ENCODE peak calls at places on chromosomes 3 and 15, in six cellular contexts. One of them, this sample, is unnamed.

GRCh38 chr3:58048301-58048700 is 40.1 kb downstream of the FLNB start:
- DNase-seq in right cardiac atrium: no peak
- DNase-seq in LoVo: no peak
- DNase-seq in RCC 7860: peak; percentile 56
- DNase-seq in NCI-H774: no peak
- DNase-seq in A549: no peak
- DNase-seq in this sample: no peak

GRCh38 chr15:45468294-45468693 is 54.3 kb downstream of the SLC30A4 start:
- DNase-seq in right cardiac atrium: no peak
- DNase-seq in A549: no peak
- DNase-seq in LoVo: no peak
- DNase-seq in NCI-H774: no peak
- DNase-seq in RCC 7860: no peak
- DNase-seq in this sample: no peak

GRCh38 chr15:58505581-58505980 is 73.8 kb downstream of the LIPC start:
- DNase-seq in A549: no peak
- DNase-seq in NCI-H774: no peak
- DNase-seq in right cardiac atrium: no peak
- DNase-seq in LoVo: peak; percentile 45
- DNase-seq in RCC 7860: no peak
- DNase-seq in this sample: no peak

GRCh38 chr15:74398183-74398582 is 30.7 kb upstream of the CYP11A1 start:
- DNase-seq in A549: no peak
- DNase-seq in RCC 7860: no peak
- DNase-seq in right cardiac atrium: no peak
- DNase-seq in NCI-H774: no peak
- DNase-seq in LoVo: no peak
- DNase-seq in this sample: no peak

GRCh38 chr3:81931852-81932251 is 170.4 kb upstream of the GBE1 start:
- DNase-seq in NCI-H774: no peak
- DNase-seq in right cardiac atrium: no peak
- DNase-seq in LoVo: no peak
- DNase-seq in A549: no peak
- DNase-seq in RCC 7860: no peak
- DNase-seq in this sample: no peak

GRCh38 chr3:124860599-124860998 is 26.6 kb downstream of the ITGB5 start:
- DNase-seq in right cardiac atrium: peak; percentile 62
- DNase-seq in A549: peak; percentile 94
- DNase-seq in LoVo: peak; percentile 81
- DNase-seq in RCC 7860: peak; percentile 95
- DNase-seq in NCI-H774: no peak
- DNase-seq in this sample: no peak

GRCh38 chr3:137808015-137808414 is 43.9 kb downstream of the SOX14 start:
- DNase-seq in right cardiac atrium: no peak
- DNase-seq in LoVo: no peak
- DNase-seq in NCI-H774: no peak
- DNase-seq in A549: no peak
- DNase-seq in RCC 7860: no peak
- DNase-seq in this sample: no peak

GRCh38 chr3:13376091-13376490 is 44.0 kb downstream of the NUP210 start:
- DNase-seq in right cardiac atrium: no peak
- DNase-seq in A549: no peak
- DNase-seq in LoVo: no peak
- DNase-seq in RCC 7860: no peak
- DNase-seq in NCI-H774: no peak
- DNase-seq in this sample: no peak

GRCh38 chr3:73509812-73510211 is 114.9 kb downstream of the PDZRN3 start:
- DNase-seq in A549: no peak
- DNase-seq in LoVo: no peak
- DNase-seq in right cardiac atrium: no peak
- DNase-seq in NCI-H774: no peak
- DNase-seq in RCC 7860: no peak
- DNase-seq in this sample: no peak

GRCh38 chr3:114460459-114460858 is 166.6 kb downstream of the TIGIT start:
- DNase-seq in A549: no peak
- DNase-seq in right cardiac atrium: no peak
- DNase-seq in NCI-H774: no peak
- DNase-seq in LoVo: no peak
- DNase-seq in RCC 7860: no peak
- DNase-seq in this sample: no peak

GRCh38 chr3:4894891-4895530 is 84.2 kb upstream of the BHLHE40 start:
- DNase-seq in A549: no peak
- DNase-seq in LoVo: no peak
- DNase-seq in NCI-H774: no peak
- DNase-seq in RCC 7860: no peak
- DNase-seq in right cardiac atrium: no peak
- DNase-seq in this sample: no peak

GRCh38 chr3:142459096-142459495 is 11.3 kb upstream of the XRN1 start:
- DNase-seq in LoVo: no peak
- DNase-seq in RCC 7860: no peak
- DNase-seq in A549: no peak
- DNase-seq in right cardiac atrium: no peak
- DNase-seq in NCI-H774: no peak
- DNase-seq in this sample: no peak

GRCh38 chr15:25235391-25235790 is 203.4 kb downstream of the UBE3A start:
- DNase-seq in NCI-H774: no peak
- DNase-seq in LoVo: no peak
- DNase-seq in A549: no peak
- DNase-seq in RCC 7860: no peak
- DNase-seq in right cardiac atrium: peak; percentile 10
- DNase-seq in this sample: no peak

GRCh38 chr15:40104296-40104864 is 4.3 kb downstream of the BMF start:
- DNase-seq in RCC 7860: no peak
- DNase-seq in NCI-H774: no peak
- DNase-seq in LoVo: no peak
- DNase-seq in right cardiac atrium: no peak
- DNase-seq in A549: no peak
- DNase-seq in this sample: no peak

GRCh38 chr15:64842986-64843561 is 1.4 kb downstream of the PLEKHO2 start:
- DNase-seq in A549: no peak
- DNase-seq in right cardiac atrium: peak; percentile 83
- DNase-seq in RCC 7860: no peak
- DNase-seq in LoVo: no peak
- DNase-seq in NCI-H774: no peak
- DNase-seq in this sample: no peak

GRCh38 chr15:81752149-81752942 is 293.5 kb downstream of the MEX3B start:
- DNase-seq in LoVo: peak; percentile 8
- DNase-seq in NCI-H774: peak; percentile 76
- DNase-seq in RCC 7860: no peak
- DNase-seq in A549: no peak
- DNase-seq in right cardiac atrium: peak; percentile 85
- DNase-seq in this sample: peak; percentile 84

GRCh38 chr3:60316121-60316783 is 935.0 kb downstream of the FHIT start:
- DNase-seq in A549: no peak
- DNase-seq in NCI-H774: no peak
- DNase-seq in RCC 7860: no peak
- DNase-seq in LoVo: no peak
- DNase-seq in right cardiac atrium: no peak
- DNase-seq in this sample: no peak

GRCh38 chr3:82707035-82707434 is 945.6 kb upstream of the GBE1 start:
- DNase-seq in right cardiac atrium: no peak
- DNase-seq in NCI-H774: no peak
- DNase-seq in LoVo: no peak
- DNase-seq in RCC 7860: no peak
- DNase-seq in A549: peak; percentile 2
- DNase-seq in this sample: no peak

GRCh38 chr15:80804970-80805495 is 25.9 kb downstream of the CEMIP start:
- DNase-seq in NCI-H774: peak; percentile 57
- DNase-seq in right cardiac atrium: no peak
- DNase-seq in A549: peak; percentile 49
- DNase-seq in LoVo: no peak
- DNase-seq in RCC 7860: no peak
- DNase-seq in this sample: peak; percentile 18

GRCh38 chr3:138197545-138197944 is 10.4 kb downstream of the ARMC8 start:
- DNase-seq in NCI-H774: no peak
- DNase-seq in right cardiac atrium: no peak
- DNase-seq in A549: no peak
- DNase-seq in LoVo: no peak
- DNase-seq in RCC 7860: no peak
- DNase-seq in this sample: no peak

GRCh38 chr15:58631319-58631718 is 118.2 kb downstream of the ADAM10 start:
- DNase-seq in LoVo: no peak
- DNase-seq in right cardiac atrium: no peak
- DNase-seq in NCI-H774: no peak
- DNase-seq in RCC 7860: no peak
- DNase-seq in A549: no peak
- DNase-seq in this sample: no peak

GRCh38 chr3:70854108-70854507 is 541.7 kb upstream of the MDFIC2 start:
- DNase-seq in A549: no peak
- DNase-seq in NCI-H774: no peak
- DNase-seq in LoVo: no peak
- DNase-seq in RCC 7860: no peak
- DNase-seq in right cardiac atrium: no peak
- DNase-seq in this sample: no peak

GRCh38 chr3:36362973-36363372 is 17.3 kb upstream of the STAC start:
- DNase-seq in right cardiac atrium: no peak
- DNase-seq in RCC 7860: peak; percentile 86
- DNase-seq in A549: peak; percentile 49
- DNase-seq in NCI-H774: no peak
- DNase-seq in LoVo: peak; percentile 31
- DNase-seq in this sample: no peak

GRCh38 chr3:147210676-147211075 is 195.7 kb downstream of the ZIC4 start:
- DNase-seq in A549: no peak
- DNase-seq in NCI-H774: no peak
- DNase-seq in right cardiac atrium: no peak
- DNase-seq in LoVo: no peak
- DNase-seq in RCC 7860: no peak
- DNase-seq in this sample: no peak

GRCh38 chr15:92772061-92772460 is 116.5 kb upstream of the FAM174B start:
- DNase-seq in right cardiac atrium: no peak
- DNase-seq in NCI-H774: no peak
- DNase-seq in A549: no peak
- DNase-seq in LoVo: no peak
- DNase-seq in RCC 7860: no peak
- DNase-seq in this sample: no peak

GRCh38 chr15:37921527-37922385 is 12.7 kb upstream of the TMCO5A start:
- DNase-seq in right cardiac atrium: no peak
- DNase-seq in LoVo: no peak
- DNase-seq in A549: no peak
- DNase-seq in RCC 7860: no peak
- DNase-seq in NCI-H774: no peak
- DNase-seq in this sample: no peak

GRCh38 chr15:74396445-74397238 is 29.2 kb upstream of the CYP11A1 start:
- DNase-seq in LoVo: peak; percentile 93
- DNase-seq in A549: peak; percentile 69
- DNase-seq in NCI-H774: no peak
- DNase-seq in RCC 7860: peak; percentile 99
- DNase-seq in right cardiac atrium: peak; percentile 28
- DNase-seq in this sample: no peak

GRCh38 chr3:43923101-43923979 is 232.6 kb downstream of the ABHD5 start:
- DNase-seq in A549: no peak
- DNase-seq in right cardiac atrium: peak; percentile 57
- DNase-seq in RCC 7860: no peak
- DNase-seq in LoVo: no peak
- DNase-seq in NCI-H774: peak; percentile 1
- DNase-seq in this sample: peak; percentile 89

GRCh38 chr3:196639517-196640500 is at the start of gene NRROS:
- DNase-seq in right cardiac atrium: peak; percentile 87
- DNase-seq in A549: no peak
- DNase-seq in RCC 7860: no peak
- DNase-seq in NCI-H774: peak; percentile 63
- DNase-seq in LoVo: no peak
- DNase-seq in this sample: peak; percentile 30

GRCh38 chr3:176523114-176523513 is 674.2 kb downstream of the TBL1XR1 start:
- DNase-seq in A549: no peak
- DNase-seq in RCC 7860: no peak
- DNase-seq in right cardiac atrium: no peak
- DNase-seq in LoVo: no peak
- DNase-seq in NCI-H774: no peak
- DNase-seq in this sample: no peak

GRCh38 chr3:145188079-145188785 is 972.8 kb downstream of the PLOD2 start:
- DNase-seq in LoVo: no peak
- DNase-seq in RCC 7860: no peak
- DNase-seq in right cardiac atrium: no peak
- DNase-seq in NCI-H774: no peak
- DNase-seq in A549: no peak
- DNase-seq in this sample: no peak

GRCh38 chr3:57840445-57840844 is 84.3 kb downstream of the SLMAP start:
- DNase-seq in LoVo: no peak
- DNase-seq in right cardiac atrium: no peak
- DNase-seq in NCI-H774: no peak
- DNase-seq in RCC 7860: no peak
- DNase-seq in A549: no peak
- DNase-seq in this sample: no peak

GRCh38 chr15:92831459-92832229 is 68.5 kb upstream of the CHD2 start:
- DNase-seq in NCI-H774: peak; percentile 90
- DNase-seq in right cardiac atrium: peak; percentile 97
- DNase-seq in A549: peak; percentile 95
- DNase-seq in RCC 7860: peak; percentile 89
- DNase-seq in LoVo: peak; percentile 94
- DNase-seq in this sample: peak; percentile 86

GRCh38 chr3:193190387-193190786 is 50.6 kb upstream of the PLAAT1 start:
- DNase-seq in LoVo: no peak
- DNase-seq in right cardiac atrium: no peak
- DNase-seq in A549: peak; percentile 35
- DNase-seq in NCI-H774: peak; percentile 59
- DNase-seq in RCC 7860: no peak
- DNase-seq in this sample: no peak

GRCh38 chr15:51625236-51625635 is 2.7 kb upstream of the DMXL2 start:
- DNase-seq in NCI-H774: no peak
- DNase-seq in LoVo: no peak
- DNase-seq in RCC 7860: no peak
- DNase-seq in right cardiac atrium: no peak
- DNase-seq in A549: no peak
- DNase-seq in this sample: no peak

GRCh38 chr3:67329358-67329757 is 325.1 kb downstream of the SUCLG2 start:
- DNase-seq in A549: no peak
- DNase-seq in RCC 7860: peak; percentile 40
- DNase-seq in LoVo: no peak
- DNase-seq in NCI-H774: no peak
- DNase-seq in right cardiac atrium: no peak
- DNase-seq in this sample: no peak

GRCh38 chr15:47486051-47486450 is 231.3 kb upstream of the SEMA6D start:
- DNase-seq in right cardiac atrium: no peak
- DNase-seq in RCC 7860: no peak
- DNase-seq in NCI-H774: no peak
- DNase-seq in LoVo: no peak
- DNase-seq in A549: no peak
- DNase-seq in this sample: no peak

GRCh38 chr15:40949756-40950207 is 3.5 kb upstream of the CHAC1 start:
- DNase-seq in RCC 7860: no peak
- DNase-seq in right cardiac atrium: no peak
- DNase-seq in NCI-H774: no peak
- DNase-seq in LoVo: no peak
- DNase-seq in A549: no peak
- DNase-seq in this sample: no peak

GRCh38 chr15:66287461-66288055 is 5.8 kb upstream of the DIS3L start:
- DNase-seq in right cardiac atrium: no peak
- DNase-seq in A549: peak; percentile 37
- DNase-seq in LoVo: peak; percentile 49
- DNase-seq in RCC 7860: no peak
- DNase-seq in NCI-H774: no peak
- DNase-seq in this sample: no peak

This sample was measured in NCI-H2029.